ENCODE peak calls at places on chromosomes 7 and 10, in five cellular contexts. Z, M, U, B and Y are unnamed samples.

GRCh38 chr10:15460661-15461060 is 89.6 kb upstream of the FAM171A1 start:
- DNase-seq in M (no peak), U (no peak), B (no peak), Z (no peak), Y (no peak)

GRCh38 chr7:41045556-41046123 is 657.2 kb downstream of the INHBA start:
- DNase-seq in Z (no peak), M (no peak), B (peak), U (no peak), Y (no peak)

GRCh38 chr10:70038926-70039325 is 13.7 kb upstream of the MACROH2A2 start:
- DNase-seq in U (no peak), M (no peak), Z (no peak), B (no peak), Y (no peak)

GRCh38 chr7:94414481-94414880 is 19.8 kb downstream of the COL1A2 start:
- DNase-seq in M (no peak), Z (no peak), B (peak), U (no peak), Y (no peak)

GRCh38 chr7:47343056-47343455 is 238.9 kb downstream of the TNS3 start:
- DNase-seq in U (no peak), Z (no peak), M (no peak), B (no peak), Y (no peak)

GRCh38 chr7:82335927-82336326 is 107.7 kb downstream of the CACNA2D1 start:
- DNase-seq in B (peak), Z (no peak), U (no peak), M (no peak), Y (no peak)

GRCh38 chr7:41203542-41203941 is 499.3 kb downstream of the INHBA start:
- DNase-seq in B (no peak), Z (no peak), U (no peak), M (no peak), Y (no peak)

GRCh38 chr10:59383436-59383835 is 21.1 kb upstream of the FAM13C start:
- DNase-seq in M (no peak), B (no peak), U (no peak), Z (no peak), Y (no peak)

GRCh38 chr7:148921189-148921588 is 37.1 kb upstream of the EZH2 start:
- DNase-seq in B (no peak), Z (no peak), M (no peak), U (no peak), Y (no peak)

GRCh38 chr7:116582806-116583444 is 58.1 kb downstream of the CAV1 start:
- DNase-seq in B (peak), U (no peak), Z (no peak), M (no peak), Y (no peak)

GRCh38 chr10:32381165-32381564 is 34.2 kb upstream of the EPC1 start:
- DNase-seq in M (no peak), B (no peak), U (no peak), Z (no peak), Y (no peak)

GRCh38 chr7:18289801-18290200 is 205.7 kb upstream of the HDAC9 start:
- DNase-seq in M (no peak), Z (no peak), B (no peak), U (no peak), Y (no peak)

GRCh38 chr10:96987842-96988175 is 155.7 kb downstream of the LCOR start:
- DNase-seq in Z (no peak), U (no peak), B (no peak), M (no peak), Y (no peak)

GRCh38 chr7:92723978-92724377 is 112.4 kb downstream of the CDK6 start:
- DNase-seq in U (no peak), M (no peak), B (no peak), Z (no peak), Y (no peak)

GRCh38 chr10:15461353-15462108 is 90.4 kb upstream of the FAM171A1 start:
- DNase-seq in U (no peak), M (no peak), Z (no peak), B (peak), Y (no peak)

GRCh38 chr7:141874787-141875186 is 33.5 kb upstream of the PRSS37 start:
- DNase-seq in B (peak), U (no peak), M (no peak), Z (no peak), Y (no peak)

GRCh38 chr7:157769870-157770213 is 433.0 kb downstream of the DNAJB6 start:
- DNase-seq in U (no peak), M (no peak), B (no peak), Z (no peak), Y (no peak)

GRCh38 chr7:27143022-27143949 is at the start of gene HOXA5:
- DNase-seq in Z (no peak), U (no peak), B (peak), M (no peak), Y (no peak)

GRCh38 chr10:31816318-31816717 is 112.3 kb downstream of the ARHGAP12 start:
- DNase-seq in B (no peak), U (no peak), Z (no peak), M (no peak), Y (no peak)

GRCh38 chr7:70093496-70093895 is 495.2 kb downstream of the AUTS2 start:
- DNase-seq in U (no peak), M (no peak), B (no peak), Z (no peak), Y (no peak)

GRCh38 chr7:46757006-46757405 is 824.9 kb downstream of the TNS3 start:
- DNase-seq in U (no peak), M (no peak), B (no peak), Z (no peak), Y (no peak)

GRCh38 chr10:1571587-1572237 is 165.6 kb downstream of the ADARB2 start:
- DNase-seq in B (no peak), U (no peak), Z (no peak), M (no peak), Y (no peak)

GRCh38 chr7:139714163-139714901 is 63.5 kb downstream of the HIPK2 start:
- DNase-seq in U (no peak), B (no peak), M (no peak), Z (no peak), Y (no peak)

GRCh38 chr10:21514101-21514807 is 11.2 kb downstream of the SKIDA1 start:
- DNase-seq in M (no peak), Z (no peak), U (no peak), B (no peak), Y (no peak)

GRCh38 chr7:8295638-8296361 is 33.8 kb upstream of the ICA1 start:
- DNase-seq in M (no peak), Z (no peak), U (peak), B (peak), Y (no peak)

GRCh38 chr10:51667992-51668689 is 31.3 kb downstream of the CSTF2T start:
- DNase-seq in U (no peak), M (no peak), B (no peak), Z (no peak), Y (no peak)

GRCh38 chr10:43060291-43060690 is 16.6 kb upstream of the RET start:
- DNase-seq in U (no peak), B (no peak), M (no peak), Z (no peak), Y (no peak)

GRCh38 chr7:75795831-75796285 is 17.7 kb downstream of the CCL24 start:
- DNase-seq in U (no peak), B (no peak), Z (no peak), M (no peak), Y (no peak)

GRCh38 chr7:85172530-85172941 is 14.3 kb downstream of the SEMA3D start:
- DNase-seq in B (no peak), Z (no peak), U (no peak), M (no peak), Y (no peak)

GRCh38 chr10:126283307-126283706 is 105.0 kb downstream of the ADAM12 start:
- DNase-seq in U (no peak), M (no peak), Z (no peak), B (no peak), Y (no peak)

GRCh38 chr10:49488056-49488455 is 50.9 kb downstream of the ERCC6 start:
- DNase-seq in B (no peak), U (no peak), M (no peak), Z (no peak), Y (no peak)

GRCh38 chr7:141071855-141072547 is 1.9 kb upstream of the TMEM178B start:
- DNase-seq in U (no peak), B (no peak), Z (no peak), M (no peak), Y (peak)